ENCODE peak calls at places on chromosomes 4 and X, in four cellular contexts. M is K562, R is HepG2, C is GM12878. Y is an unnamed sample.

GRCh38 chrX:71163010-71163409 is 18.4 kb downstream of the NLGN3 start:
- DNase-seq in C (no peak), M (no peak), R (no peak), Y (no peak)

GRCh38 chr4:41844327-41844726 is 90.9 kb upstream of the TMEM33 start:
- DNase-seq in M (no peak), C (no peak), R (no peak), Y (no peak)

GRCh38 chrX:109845996-109846395 is 112.9 kb upstream of the ACSL4 start:
- DNase-seq in C (no peak), M (no peak), R (no peak), Y (no peak)

GRCh38 chrX:38312436-38312835 is 14.9 kb downstream of the RPGR start:
- DNase-seq in R (no peak), C (no peak), M (no peak), Y (peak)

GRCh38 chr4:139833131-139833930 is 167.7 kb downstream of the MGST2 start:
- DNase-seq in R (no peak), C (no peak), M (no peak), Y (no peak)

GRCh38 chrX:112734250-112734649 is 54.5 kb upstream of the LHFPL1 start:
- DNase-seq in C (no peak), R (no peak), M (no peak), Y (no peak)

GRCh38 chr4:123785515-123785914 is 388.9 kb downstream of the SPRY1 start:
- DNase-seq in R (no peak), C (no peak), M (no peak), Y (peak)

GRCh38 chr4:156177941-156178340 is 224.3 kb upstream of the CTSO start:
- DNase-seq in M (no peak), C (no peak), R (no peak), Y (no peak)

GRCh38 chrX:133859860-133860259 is 125.5 kb downstream of the GPC3 start:
- DNase-seq in C (no peak), M (no peak), R (no peak), Y (no peak)

GRCh38 chr4:182808673-182809416 is 108.3 kb downstream of the DCTD start:
- DNase-seq in R (no peak), C (peak), M (no peak), Y (no peak)

GRCh38 chr4:57679969-57680368 is 569.8 kb upstream of the IGFBP7 start:
- DNase-seq in C (no peak), M (no peak), R (no peak), Y (no peak)

GRCh38 chr4:22500128-22500611 is 15.7 kb downstream of the ADGRA3 start:
- DNase-seq in C (no peak), R (no peak), M (no peak), Y (no peak)

GRCh38 chr4:22462693-22463092 is 53.2 kb downstream of the ADGRA3 start:
- DNase-seq in M (no peak), R (no peak), C (no peak), Y (no peak)

GRCh38 chr4:167219090-167219489 is 15.2 kb downstream of the SPOCK3 start:
- DNase-seq in M (no peak), C (no peak), R (no peak), Y (no peak)

DNA sequence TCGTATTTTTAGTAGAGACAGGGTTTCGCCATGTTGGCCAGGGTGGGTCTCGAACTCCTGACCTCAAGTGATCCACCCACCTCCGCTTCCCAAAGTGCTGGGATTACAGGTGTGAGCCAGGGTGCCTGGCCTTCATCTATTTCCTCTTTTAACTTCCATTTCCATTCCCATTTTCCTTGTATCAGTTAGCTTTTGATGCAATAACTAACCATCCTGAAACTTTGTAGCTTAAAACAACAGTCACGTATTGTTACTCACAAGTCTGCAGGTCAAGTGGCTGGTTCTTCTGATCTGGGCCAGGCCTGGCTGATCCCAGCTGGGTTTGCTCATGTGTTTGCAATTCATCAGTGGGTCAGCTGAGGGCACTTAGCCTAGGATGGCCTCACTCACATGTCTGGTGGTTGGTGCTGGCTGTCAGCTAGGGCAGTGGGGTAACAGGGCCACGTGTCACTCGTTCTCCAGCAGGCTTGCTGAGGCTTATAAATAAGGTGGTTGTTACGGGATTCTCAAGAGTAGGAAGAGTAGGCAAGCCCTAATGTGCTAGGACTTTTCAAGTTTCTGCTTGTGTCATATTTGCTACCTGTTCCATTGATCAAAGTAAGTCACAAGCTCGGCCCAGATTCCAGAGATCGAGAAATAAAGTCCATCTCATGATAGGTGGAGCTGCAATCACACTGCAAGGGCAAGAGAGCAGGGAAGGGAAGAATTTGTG is 88.2 kb downstream of the SOWAHB start:
- DNase-seq in R (peak), C (no peak), M (peak), Y (no peak)
- TF ChIP-seq MYC in R (peak), C (no peak), M (no peak), Y (no peak)

GRCh38 chr4:159177265-159178146 is 74.6 kb downstream of the RAPGEF2 start:
- DNase-seq in R (no peak), M (no peak), C (no peak), Y (no peak)

GRCh38 chr4:159178147-159178541 is 75.3 kb downstream of the RAPGEF2 start:
- DNase-seq in R (peak), M (no peak), C (no peak), Y (no peak)

GRCh38 chr4:159175989-159176375 is 73.1 kb downstream of the RAPGEF2 start:
- DNase-seq in M (no peak), R (no peak), C (no peak), Y (no peak)

GRCh38 chr4:159174645-159175147 is 71.8 kb downstream of the RAPGEF2 start:
- DNase-seq in R (no peak), M (no peak), C (no peak), Y (no peak)

DNA sequence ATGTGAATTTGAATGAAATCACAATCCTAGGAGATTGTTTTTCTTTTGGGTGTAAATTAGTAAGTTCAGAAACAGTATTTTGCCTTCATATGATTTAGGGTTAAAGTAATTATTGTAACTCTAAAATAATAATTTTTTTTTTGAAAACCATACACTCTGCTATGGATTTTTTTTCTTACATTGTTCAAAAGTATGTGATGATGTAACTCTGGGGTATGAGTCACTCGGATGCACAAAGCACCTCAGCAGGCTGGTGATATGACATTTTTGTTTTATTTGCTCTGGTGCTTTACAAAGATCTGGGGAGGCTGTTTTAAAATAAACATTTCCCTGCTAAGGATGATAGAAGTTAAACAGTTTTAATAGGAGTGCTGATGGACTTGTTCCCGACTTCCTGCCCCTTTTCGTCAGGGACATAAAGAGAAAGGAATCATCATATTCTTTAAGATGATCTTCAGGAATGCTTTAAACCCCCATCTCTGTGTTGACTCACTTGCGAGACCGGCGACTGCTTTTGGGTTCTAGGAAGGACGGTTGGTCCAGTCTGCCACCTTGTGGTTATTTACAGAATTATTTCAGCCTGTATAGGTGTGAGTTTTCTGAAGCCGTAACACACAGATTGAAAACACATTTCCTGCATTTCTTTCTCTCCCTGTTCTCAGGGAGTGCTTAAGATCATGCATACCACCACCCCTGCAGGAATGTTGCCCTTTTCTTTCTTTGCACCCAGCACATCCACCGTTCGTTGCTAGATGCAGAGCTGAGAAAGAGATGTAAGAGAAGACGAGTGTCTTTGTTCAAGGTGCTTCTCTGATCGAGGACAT is 72.5 kb downstream of the RAPGEF2 start:
- DNase-seq in C (peak), R (peak), M (peak), Y (peak)
- H3K9ac ChIP-seq in C (no peak), R (no peak), M (no peak), Y (peak)

GRCh38 chr4:6641164-6641970 is 882 bp downstream of the MRFAP1 start:
- DNase-seq in R (no peak), M (peak), C (no peak), Y (peak)
- TF ChIP-seq MYC in R (no peak), M (no peak), C (no peak), Y (no peak)

GRCh38 chr4:105831189-105831588 is 64.1 kb upstream of the NPNT start:
- DNase-seq in R (no peak), M (no peak), C (no peak), Y (no peak)
- H3K9ac ChIP-seq in R (no peak), M (no peak), C (no peak), Y (no peak)

GRCh38 chr4:141640692-141641091 is 4.3 kb downstream of the IL15 start:
- DNase-seq in R (no peak), C (no peak), M (no peak), Y (no peak)

GRCh38 chr4:141637565-141637964 is 1.2 kb downstream of the IL15 start:
- DNase-seq in C (no peak), R (no peak), M (no peak), Y (no peak)

GRCh38 chr4:141636771-141637460 is 533 bp downstream of the IL15 start:
- DNase-seq in M (no peak), C (no peak), R (no peak), Y (peak)

GRCh38 chr4:141635726-141636076 is 682 bp upstream of the IL15 start:
- DNase-seq in R (no peak), C (peak), M (no peak), Y (no peak)

GRCh38 chr4:141636077-141636770 is at the start of gene IL15:
- DNase-seq in M (peak), R (peak), C (no peak), Y (peak)
- TF ChIP-seq MYC in M (no peak), R (no peak), C (no peak), Y (no peak)

GRCh38 chr4:84032372-84032771 is 466.7 kb downstream of the NKX6-1 start:
- DNase-seq in M (no peak), C (peak), R (no peak), Y (no peak)
- H3K9ac ChIP-seq in M (no peak), C (no peak), R (no peak), Y (no peak)

GRCh38 chr4:164876680-164877324 is at the start of gene APELA:
- DNase-seq in R (peak), M (no peak), C (peak), Y (no peak)
- TF ChIP-seq MYC in R (no peak), M (no peak), C (no peak), Y (no peak)

Y was measured in endothelial cell of umbilical vein.